ENCODE peak calls at places on chromosomes 11 and 22, in five cellular contexts. Z is HCT116; X is epithelial cell of esophagus; J is HuH-7; H is stimulated activated CD8-positive, alpha-beta memory T cell treated with anti-CD3 and anti-CD28 coated beads, Interleukin-2, amount 100 ng/mL, for 48 hours. Q is an unnamed sample.

GRCh38 chr11:31645747-31646146 is 136.2 kb downstream of the ELP4 start:
- DNase-seq in Z (peak), X (peak), J (no peak), H (no peak), Q (peak)

GRCh38 chr22:19325296-19325950 is 33.9 kb upstream of the CLTCL1 start:
- DNase-seq in Z (no peak), X (peak), J (no peak), H (no peak), Q (peak)

GRCh38 chr11:111307472-111308108 is 9.2 kb downstream of the POU2AF3 start:
- DNase-seq in Z (no peak), X (no peak), J (no peak), H (no peak), Q (no peak)

GRCh38 chr11:19892387-19892786 is 179.8 kb downstream of the NAV2 start:
- DNase-seq in Z (no peak), X (peak), J (no peak), H (no peak), Q (peak)

GRCh38 chr22:19895160-19895849 is 40.6 kb upstream of the GNB1L start:
- DNase-seq in Z (no peak), X (no peak), J (no peak), H (no peak), Q (no peak)

GRCh38 chr22:35630387-35630793 is 13.3 kb upstream of the MB start:
- DNase-seq in Z (peak), X (peak), J (no peak), H (no peak), Q (peak)

GRCh38 chr11:3810951-3811350 is 2.6 kb downstream of the PGAP2 start:
- DNase-seq in Z (no peak), X (no peak), J (no peak), H (no peak), Q (no peak)

GRCh38 chr11:134331565-134332188 is at the start of gene GLB1L2:
- DNase-seq in Z (peak), X (peak), J (no peak), H (peak), Q (peak)

GRCh38 chr22:45334528-45334927 is 24.8 kb downstream of the FAM118A start:
- DNase-seq in Z (no peak), X (peak), J (no peak), H (no peak), Q (no peak)

GRCh38 chr11:75072582-75072981 is 24.1 kb downstream of the OR2AT4 start:
- DNase-seq in Z (no peak), X (no peak), J (no peak), H (no peak), Q (no peak)

GRCh38 chr22:46262449-46263207 is 515 bp downstream of the PKDREJ start:
- DNase-seq in Z (no peak), X (peak), J (no peak), H (no peak), Q (no peak)

GRCh38 chr11:8015753-8016239 is 28.7 kb downstream of the EIF3F start:
- DNase-seq in Z (no peak), X (no peak), J (no peak), H (no peak), Q (no peak)

GRCh38 chr11:97567801-97568200 is 1178.0 kb downstream of the JRKL start:
- DNase-seq in Z (no peak), X (no peak), J (no peak), H (no peak), Q (no peak)